ENCODE peak calls at places on chromosomes 4 and X, in four cellular contexts. P is kidney, Z is fibroblast of lung, K is BJ. I is an unnamed sample.

GRCh38 chrX:152072236-152072635 is 66.1 kb downstream of the MAGEA10 start:
- DNase-seq in P (no peak), Z (peak; percentile 92), K (peak; percentile 35), I (peak; percentile 81)

GRCh38 chr4:48300004-48300403 is 30.4 kb upstream of the TEC start:
- DNase-seq in P (no peak), Z (peak; percentile 56), K (peak; percentile 42), I (no peak)

GRCh38 chrX:153411988-153412574 is 809 bp downstream of the ZFP92 start:
- DNase-seq in P (no peak), Z (no peak), K (no peak), I (peak; percentile 8)

GRCh38 chrX:150694738-150695410 is 1.7 kb downstream of the MTMR1 start:
- DNase-seq in P (no peak), Z (no peak), K (no peak), I (no peak)

GRCh38 chrX:100685997-100686305 is 42.0 kb downstream of the SRPX2 start:
- DNase-seq in P (no peak), Z (no peak), K (no peak), I (no peak)

GRCh38 chr4:140875751-140876389 is 119.7 kb upstream of the TBC1D9 start:
- DNase-seq in P (no peak), Z (no peak), K (no peak), I (no peak)

GRCh38 chr4:63563288-63564014 is 845.8 kb downstream of the TECRL start:
- DNase-seq in P (no peak), Z (no peak), K (no peak), I (peak; percentile 0)

GRCh38 chr4:128394778-128395177 is 107.2 kb upstream of the PGRMC2 start:
- DNase-seq in P (no peak), Z (peak; percentile 80), K (no peak), I (no peak)

GRCh38 chr4:186724048-186724860 is 598 bp upstream of the FAT1 start:
- DNase-seq in P (peak; percentile 88), Z (peak; percentile 61), K (no peak), I (no peak)

DNA sequence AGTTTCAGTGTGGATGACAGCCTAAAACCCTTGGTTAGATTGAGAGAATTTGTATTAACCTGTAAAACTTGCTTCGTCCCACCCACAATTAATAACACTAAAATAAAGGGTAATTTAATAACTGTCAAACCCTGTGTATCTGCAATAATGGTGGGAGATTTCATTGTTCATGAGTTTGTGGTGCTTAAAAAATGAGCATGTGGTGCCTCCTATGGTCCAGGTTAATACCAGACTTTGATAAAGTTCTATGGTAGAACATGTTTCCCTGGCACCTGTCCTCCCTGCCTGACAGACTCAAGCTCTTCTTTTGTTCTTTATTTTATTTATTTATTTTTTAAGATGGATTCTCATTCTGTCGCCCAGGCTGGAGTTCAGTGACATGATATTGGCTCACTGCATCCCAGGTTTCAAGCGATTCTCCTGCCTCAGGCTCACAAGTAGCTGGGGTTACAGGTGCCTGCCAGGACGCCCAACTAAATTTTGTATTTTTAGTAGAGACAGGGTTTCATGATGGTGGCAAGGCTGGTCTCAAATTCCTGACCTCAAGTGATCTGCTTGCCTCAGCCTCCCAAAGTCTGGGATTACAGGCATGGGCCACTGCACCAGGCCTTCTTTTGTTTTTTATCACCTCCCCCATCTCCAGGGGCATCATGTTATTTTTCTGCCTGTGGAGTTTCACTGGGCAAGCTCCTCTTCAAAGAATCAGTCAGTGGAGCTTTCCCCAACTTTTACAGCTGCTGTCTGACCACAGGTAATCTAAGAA is 289.2 kb downstream of the NR3C2 start:
- DNase-seq in P (no peak), Z (no peak), K (no peak), I (no peak)
- TF ChIP-seq CTCF in P (no peak), Z (no peak), K (no peak), I (no peak)

GRCh38 chr4:2510351-2511259 is 25.8 kb upstream of the FAM193A start:
- DNase-seq in P (peak; percentile 56), Z (no peak), K (no peak), I (no peak)
- H3K36me3 ChIP-seq in P (peaks cover 26% of the 10 kb centered on the region), Z (peaks cover 25% of the 10 kb centered on the region), K (peaks cover 39% of the 10 kb centered on the region), I (peaks cover 39% of the 10 kb centered on the region)

GRCh38 chr4:182143086-182143821 is 99.9 kb upstream of the TENM3 start:
- DNase-seq in P (no peak), Z (peak; percentile 65), K (no peak), I (no peak)
- TF ChIP-seq CTCF in P (no peak), Z (peak; percentile 10), K (no peak), I (no peak)

GRCh38 chrX:74370482-74370881 is 50.8 kb upstream of the SLC16A2 start:
- DNase-seq in P (no peak), Z (no peak), K (no peak), I (peak; percentile 9)
- H3K36me3 ChIP-seq in P (no peaks in the 10 kb centered on the region), Z (no peaks in the 10 kb centered on the region), K (no peaks in the 10 kb centered on the region), I (no peaks in the 10 kb centered on the region)